ENCODE peak calls at places on chromosomes 12 and 14, in seven cellular contexts. One of them, this sample, is unnamed.

GRCh38 chr12:123387508-123388217 is 3.7 kb downstream of the KMT5A start:
- DNase-seq in GM12892: no peak
- DNase-seq in RPMI7951: no peak
- DNase-seq in NCI-H1092: no peak
- DNase-seq in caudate nucleus: no peak
- DNase-seq in stimulated activated CD4-positive, alpha-beta T cell treated with anti-CD3 and anti-CD28 coated beads, Interleukin-4, amount 100 ng/mL, for 4 hours: no peak
- DNase-seq in activated gamma-delta T cell treated with Interleukin-2 at 50 U/mL for 16 hours: no peak
- DNase-seq in this sample: no peak

GRCh38 chr14:55964081-55964480 is 154.1 kb upstream of the PELI2 start:
- DNase-seq in RPMI7951: no peak
- DNase-seq in caudate nucleus: no peak
- DNase-seq in NCI-H1092: no peak
- DNase-seq in activated gamma-delta T cell treated with Interleukin-2 at 50 U/mL for 16 hours: no peak
- DNase-seq in stimulated activated CD4-positive, alpha-beta T cell treated with anti-CD3 and anti-CD28 coated beads, Interleukin-4, amount 100 ng/mL, for 4 hours: no peak
- DNase-seq in GM12892: no peak
- DNase-seq in this sample: no peak

GRCh38 chr14:35342160-35343010 is 50.2 kb downstream of the PSMA6 start:
- DNase-seq in NCI-H1092: no peak
- DNase-seq in stimulated activated CD4-positive, alpha-beta T cell treated with anti-CD3 and anti-CD28 coated beads, Interleukin-4, amount 100 ng/mL, for 4 hours: no peak
- DNase-seq in RPMI7951: peak
- DNase-seq in caudate nucleus: no peak
- DNase-seq in activated gamma-delta T cell treated with Interleukin-2 at 50 U/mL for 16 hours: no peak
- DNase-seq in GM12892: no peak
- DNase-seq in this sample: no peak

GRCh38 chr12:1474567-1475153 is 119.7 kb downstream of the FBXL14 start:
- DNase-seq in activated gamma-delta T cell treated with Interleukin-2 at 50 U/mL for 16 hours: no peak
- DNase-seq in RPMI7951: peak
- DNase-seq in NCI-H1092: peak
- DNase-seq in stimulated activated CD4-positive, alpha-beta T cell treated with anti-CD3 and anti-CD28 coated beads, Interleukin-4, amount 100 ng/mL, for 4 hours: no peak
- DNase-seq in GM12892: no peak
- DNase-seq in caudate nucleus: no peak
- DNase-seq in this sample: no peak

GRCh38 chr12:80162177-80162576 is 62.8 kb downstream of the OTOGL start:
- DNase-seq in NCI-H1092: no peak
- DNase-seq in activated gamma-delta T cell treated with Interleukin-2 at 50 U/mL for 16 hours: no peak
- DNase-seq in RPMI7951: no peak
- DNase-seq in caudate nucleus: no peak
- DNase-seq in stimulated activated CD4-positive, alpha-beta T cell treated with anti-CD3 and anti-CD28 coated beads, Interleukin-4, amount 100 ng/mL, for 4 hours: no peak
- DNase-seq in GM12892: no peak
- DNase-seq in this sample: no peak

GRCh38 chr14:51419685-51420084 is 179.6 kb downstream of the TMX1 start:
- DNase-seq in activated gamma-delta T cell treated with Interleukin-2 at 50 U/mL for 16 hours: peak
- DNase-seq in NCI-H1092: no peak
- DNase-seq in caudate nucleus: no peak
- DNase-seq in RPMI7951: no peak
- DNase-seq in GM12892: no peak
- DNase-seq in stimulated activated CD4-positive, alpha-beta T cell treated with anti-CD3 and anti-CD28 coated beads, Interleukin-4, amount 100 ng/mL, for 4 hours: peak
- DNase-seq in this sample: no peak

GRCh38 chr12:113846883-113847282 is 119.2 kb downstream of the RBM19 start:
- DNase-seq in stimulated activated CD4-positive, alpha-beta T cell treated with anti-CD3 and anti-CD28 coated beads, Interleukin-4, amount 100 ng/mL, for 4 hours: no peak
- DNase-seq in RPMI7951: no peak
- DNase-seq in NCI-H1092: no peak
- DNase-seq in activated gamma-delta T cell treated with Interleukin-2 at 50 U/mL for 16 hours: no peak
- DNase-seq in GM12892: no peak
- DNase-seq in caudate nucleus: no peak
- DNase-seq in this sample: no peak

GRCh38 chr12:80053048-80053790 is 46.1 kb upstream of the OTOGL start:
- DNase-seq in NCI-H1092: no peak
- DNase-seq in RPMI7951: peak
- DNase-seq in activated gamma-delta T cell treated with Interleukin-2 at 50 U/mL for 16 hours: no peak
- DNase-seq in stimulated activated CD4-positive, alpha-beta T cell treated with anti-CD3 and anti-CD28 coated beads, Interleukin-4, amount 100 ng/mL, for 4 hours: no peak
- DNase-seq in caudate nucleus: no peak
- DNase-seq in GM12892: no peak
- DNase-seq in this sample: no peak

GRCh38 chr14:77026930-77027537 is 1.5 kb downstream of the IRF2BPL start:
- DNase-seq in GM12892: peak
- DNase-seq in RPMI7951: peak
- DNase-seq in activated gamma-delta T cell treated with Interleukin-2 at 50 U/mL for 16 hours: peak
- DNase-seq in stimulated activated CD4-positive, alpha-beta T cell treated with anti-CD3 and anti-CD28 coated beads, Interleukin-4, amount 100 ng/mL, for 4 hours: peak
- DNase-seq in caudate nucleus: no peak
- DNase-seq in NCI-H1092: no peak
- DNase-seq in this sample: peak

GRCh38 chr12:117878598-117878997 is 90.2 kb downstream of the KSR2 start:
- DNase-seq in activated gamma-delta T cell treated with Interleukin-2 at 50 U/mL for 16 hours: no peak
- DNase-seq in RPMI7951: no peak
- DNase-seq in GM12892: no peak
- DNase-seq in caudate nucleus: no peak
- DNase-seq in stimulated activated CD4-positive, alpha-beta T cell treated with anti-CD3 and anti-CD28 coated beads, Interleukin-4, amount 100 ng/mL, for 4 hours: no peak
- DNase-seq in NCI-H1092: no peak
- DNase-seq in this sample: no peak

GRCh38 chr14:103019236-103019635 is 38.1 kb downstream of the CDC42BPB start:
- DNase-seq in stimulated activated CD4-positive, alpha-beta T cell treated with anti-CD3 and anti-CD28 coated beads, Interleukin-4, amount 100 ng/mL, for 4 hours: no peak
- DNase-seq in activated gamma-delta T cell treated with Interleukin-2 at 50 U/mL for 16 hours: no peak
- DNase-seq in NCI-H1092: no peak
- DNase-seq in caudate nucleus: no peak
- DNase-seq in GM12892: no peak
- DNase-seq in RPMI7951: no peak
- DNase-seq in this sample: no peak

GRCh38 chr12:121238604-121239334 is 28.8 kb downstream of the P2RX4 start:
- DNase-seq in GM12892: no peak
- DNase-seq in RPMI7951: no peak
- DNase-seq in activated gamma-delta T cell treated with Interleukin-2 at 50 U/mL for 16 hours: no peak
- DNase-seq in stimulated activated CD4-positive, alpha-beta T cell treated with anti-CD3 and anti-CD28 coated beads, Interleukin-4, amount 100 ng/mL, for 4 hours: no peak
- DNase-seq in caudate nucleus: no peak
- DNase-seq in NCI-H1092: peak
- DNase-seq in this sample: no peak

GRCh38 chr12:77133566-77133965 is 68.2 kb upstream of the E2F7 start:
- DNase-seq in stimulated activated CD4-positive, alpha-beta T cell treated with anti-CD3 and anti-CD28 coated beads, Interleukin-4, amount 100 ng/mL, for 4 hours: no peak
- DNase-seq in caudate nucleus: no peak
- DNase-seq in NCI-H1092: no peak
- DNase-seq in RPMI7951: peak
- DNase-seq in GM12892: no peak
- DNase-seq in activated gamma-delta T cell treated with Interleukin-2 at 50 U/mL for 16 hours: no peak
- DNase-seq in this sample: no peak

GRCh38 chr12:132239796-132240668 is 89.4 kb downstream of the GALNT9 start:
- DNase-seq in GM12892: no peak
- DNase-seq in stimulated activated CD4-positive, alpha-beta T cell treated with anti-CD3 and anti-CD28 coated beads, Interleukin-4, amount 100 ng/mL, for 4 hours: no peak
- DNase-seq in RPMI7951: no peak
- DNase-seq in NCI-H1092: no peak
- DNase-seq in caudate nucleus: no peak
- DNase-seq in activated gamma-delta T cell treated with Interleukin-2 at 50 U/mL for 16 hours: no peak
- DNase-seq in this sample: no peak

GRCh38 chr12:124754949-124755800 is 108.5 kb downstream of the SCARB1 start:
- DNase-seq in RPMI7951: peak
- DNase-seq in NCI-H1092: peak
- DNase-seq in caudate nucleus: peak
- DNase-seq in stimulated activated CD4-positive, alpha-beta T cell treated with anti-CD3 and anti-CD28 coated beads, Interleukin-4, amount 100 ng/mL, for 4 hours: no peak
- DNase-seq in activated gamma-delta T cell treated with Interleukin-2 at 50 U/mL for 16 hours: peak
- DNase-seq in GM12892: no peak
- DNase-seq in this sample: no peak

GRCh38 chr12:24078318-24078765 is 128.9 kb upstream of the SOX5 start:
- DNase-seq in RPMI7951: no peak
- DNase-seq in activated gamma-delta T cell treated with Interleukin-2 at 50 U/mL for 16 hours: no peak
- DNase-seq in caudate nucleus: no peak
- DNase-seq in NCI-H1092: no peak
- DNase-seq in GM12892: no peak
- DNase-seq in stimulated activated CD4-positive, alpha-beta T cell treated with anti-CD3 and anti-CD28 coated beads, Interleukin-4, amount 100 ng/mL, for 4 hours: no peak
- DNase-seq in this sample: no peak

GRCh38 chr14:72851660-72852059 is 42.2 kb downstream of the DPF3 start:
- DNase-seq in stimulated activated CD4-positive, alpha-beta T cell treated with anti-CD3 and anti-CD28 coated beads, Interleukin-4, amount 100 ng/mL, for 4 hours: no peak
- DNase-seq in RPMI7951: no peak
- DNase-seq in NCI-H1092: no peak
- DNase-seq in activated gamma-delta T cell treated with Interleukin-2 at 50 U/mL for 16 hours: no peak
- DNase-seq in caudate nucleus: no peak
- DNase-seq in GM12892: no peak
- DNase-seq in this sample: no peak

GRCh38 chr12:51763743-51764142 is 84.8 kb downstream of the FIGNL2 start:
- DNase-seq in GM12892: no peak
- DNase-seq in stimulated activated CD4-positive, alpha-beta T cell treated with anti-CD3 and anti-CD28 coated beads, Interleukin-4, amount 100 ng/mL, for 4 hours: no peak
- DNase-seq in RPMI7951: no peak
- DNase-seq in activated gamma-delta T cell treated with Interleukin-2 at 50 U/mL for 16 hours: no peak
- DNase-seq in NCI-H1092: no peak
- DNase-seq in caudate nucleus: no peak
- DNase-seq in this sample: no peak

This sample was measured in GM12891.